ENCODE peak calls at places on chromosome 21, in six cellular contexts. One of them, this sample, is unnamed.

GRCh38 chr21:15010645-15011044 is 54.2 kb downstream of the NRIP1 start:
- DNase-seq in GM12891: no peak
- DNase-seq in HepG2: no peak
- DNase-seq in K562: no peak
- DNase-seq in GM12878: no peak
- DNase-seq in H1: no peak
- DNase-seq in this sample: no peak

GRCh38 chr21:29022141-29022540 is 2.3 kb upstream of the USP16 start:
- DNase-seq in GM12891: no peak
- DNase-seq in HepG2: peak
- DNase-seq in K562: no peak
- DNase-seq in GM12878: no peak
- DNase-seq in H1: no peak
- DNase-seq in this sample: no peak

GRCh38 chr21:17492415-17493168 is 20.3 kb upstream of the CXADR start:
- DNase-seq in GM12891: no peak
- DNase-seq in HepG2: peak
- DNase-seq in K562: no peak
- DNase-seq in GM12878: no peak
- DNase-seq in H1: no peak
- DNase-seq in this sample: no peak

GRCh38 chr21:36155603-36156338 is 853 bp upstream of the DOP1B start:
- DNase-seq in GM12891: no peak
- DNase-seq in HepG2: no peak
- DNase-seq in K562: no peak
- DNase-seq in GM12878: no peak
- DNase-seq in H1: no peak
- DNase-seq in this sample: no peak

GRCh38 chr21:38639782-38640750 is 141.8 kb upstream of the ERG start:
- DNase-seq in GM12891: no peak
- DNase-seq in HepG2: no peak
- DNase-seq in K562: no peak
- DNase-seq in GM12878: no peak
- DNase-seq in H1: no peak
- DNase-seq in this sample: no peak

GRCh38 chr21:36990508-36991205 is 15.8 kb upstream of the RIPPLY3 start:
- DNase-seq in GM12891: no peak
- DNase-seq in HepG2: no peak
- DNase-seq in K562: no peak
- DNase-seq in GM12878: no peak
- DNase-seq in H1: no peak
- DNase-seq in this sample: no peak

GRCh38 chr21:30497065-30497464 is at the start of gene KRTAP19-4:
- DNase-seq in GM12891: no peak
- DNase-seq in HepG2: no peak
- DNase-seq in K562: no peak
- DNase-seq in GM12878: no peak
- DNase-seq in H1: no peak
- DNase-seq in this sample: no peak

GRCh38 chr21:46194374-46195334 is 10.4 kb upstream of the SPATC1L start:
- DNase-seq in GM12891: no peak
- DNase-seq in HepG2: no peak
- DNase-seq in K562: no peak
- DNase-seq in GM12878: no peak
- DNase-seq in H1: no peak
- DNase-seq in this sample: no peak

GRCh38 chr21:45998871-45999580 is 17.5 kb downstream of the COL6A1 start:
- DNase-seq in GM12891: no peak
- DNase-seq in HepG2: no peak
- DNase-seq in K562: no peak
- DNase-seq in GM12878: no peak
- DNase-seq in H1: no peak
- DNase-seq in this sample: no peak

GRCh38 chr21:46093668-46094400 is 4.1 kb upstream of the COL6A2 start:
- DNase-seq in GM12891: no peak
- DNase-seq in HepG2: no peak
- DNase-seq in K562: no peak
- DNase-seq in GM12878: no peak
- DNase-seq in H1: no peak
- DNase-seq in this sample: no peak

DNA sequence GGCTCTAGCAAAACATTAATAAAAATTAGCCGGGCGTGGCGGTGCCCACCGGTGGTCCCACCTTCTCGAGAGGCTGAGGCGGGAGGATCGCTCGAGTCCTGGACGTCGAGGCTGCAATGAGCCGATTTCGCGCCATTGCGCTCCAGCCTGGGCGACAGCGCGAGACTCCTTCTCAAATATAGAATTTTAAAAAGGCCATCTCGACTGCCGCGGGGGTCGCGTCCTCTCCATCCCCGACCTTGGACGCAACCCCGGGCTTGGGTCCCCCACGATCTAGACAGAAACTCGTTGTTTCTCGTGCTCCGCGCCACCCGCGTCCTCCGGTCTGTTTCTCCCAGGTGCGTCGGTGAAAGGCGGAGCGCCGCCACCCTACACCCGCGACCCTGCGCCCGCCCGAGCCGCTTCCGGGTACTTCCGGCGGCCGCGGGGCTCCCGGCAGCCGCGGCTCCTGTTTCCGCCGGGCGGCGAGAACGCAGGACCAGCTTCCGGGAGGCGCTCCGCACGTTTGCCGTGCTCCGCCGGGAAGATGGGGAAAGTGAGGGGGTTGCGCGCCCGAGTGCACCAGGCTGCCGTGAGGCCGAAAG is at the start of gene SLX9:
- DNase-seq in GM12891: peak
- DNase-seq in HepG2: peak
- DNase-seq in K562: peak
- DNase-seq in GM12878: no peak
- DNase-seq in H1: no peak
- DNase-seq in this sample: peak
- TF ChIP-seq POLR2A in GM12891: peak
- TF ChIP-seq POLR2A in HepG2: peak
- TF ChIP-seq POLR2A in K562: peak
- TF ChIP-seq POLR2A in GM12878: peak
- TF ChIP-seq POLR2A in H1: no peak
- TF ChIP-seq POLR2A in this sample: peak

GRCh38 chr21:40425981-40426380 is 421.0 kb downstream of the DSCAM start:
- DNase-seq in GM12891: no peak
- DNase-seq in HepG2: no peak
- DNase-seq in K562: no peak
- DNase-seq in GM12878: no peak
- DNase-seq in H1: no peak
- DNase-seq in this sample: no peak
- TF ChIP-seq TAF1 in GM12891: no peak
- TF ChIP-seq TAF1 in HepG2: no peak
- TF ChIP-seq TAF1 in K562: no peak
- TF ChIP-seq TAF1 in GM12878: no peak
- TF ChIP-seq TAF1 in H1: no peak
- TF ChIP-seq TAF1 in this sample: no peak

GRCh38 chr21:41593051-41593783 is 85.3 kb upstream of the TMPRSS2 start:
- DNase-seq in GM12891: no peak
- DNase-seq in HepG2: no peak
- DNase-seq in K562: no peak
- DNase-seq in GM12878: no peak
- DNase-seq in H1: no peak
- DNase-seq in this sample: no peak
- TF ChIP-seq POLR2AphosphoS5 in GM12891: no peak
- TF ChIP-seq POLR2AphosphoS5 in HepG2: no peak
- TF ChIP-seq POLR2AphosphoS5 in K562: no peak
- TF ChIP-seq POLR2AphosphoS5 in GM12878: no peak
- TF ChIP-seq POLR2AphosphoS5 in H1: no peak
- TF ChIP-seq POLR2AphosphoS5 in this sample: no peak

GRCh38 chr21:33380483-33380998 is 22.7 kb upstream of the IFNGR2 start:
- DNase-seq in GM12891: no peak
- DNase-seq in HepG2: peak
- DNase-seq in K562: peak
- DNase-seq in GM12878: peak
- DNase-seq in H1: peak
- DNase-seq in this sample: peak
- TF ChIP-seq POLR2A in GM12891: peak
- TF ChIP-seq POLR2A in HepG2: no peak
- TF ChIP-seq POLR2A in K562: no peak
- TF ChIP-seq POLR2A in GM12878: peak
- TF ChIP-seq POLR2A in H1: no peak
- TF ChIP-seq POLR2A in this sample: peak

GRCh38 chr21:26501622-26502021 is 71.5 kb downstream of the CYYR1 start:
- DNase-seq in GM12891: no peak
- DNase-seq in HepG2: no peak
- DNase-seq in K562: no peak
- DNase-seq in GM12878: no peak
- DNase-seq in H1: no peak
- DNase-seq in this sample: no peak
- TF ChIP-seq TAF1 in GM12891: no peak
- TF ChIP-seq TAF1 in HepG2: no peak
- TF ChIP-seq TAF1 in K562: no peak
- TF ChIP-seq TAF1 in GM12878: no peak
- TF ChIP-seq TAF1 in H1: no peak
- TF ChIP-seq TAF1 in this sample: no peak

DNA sequence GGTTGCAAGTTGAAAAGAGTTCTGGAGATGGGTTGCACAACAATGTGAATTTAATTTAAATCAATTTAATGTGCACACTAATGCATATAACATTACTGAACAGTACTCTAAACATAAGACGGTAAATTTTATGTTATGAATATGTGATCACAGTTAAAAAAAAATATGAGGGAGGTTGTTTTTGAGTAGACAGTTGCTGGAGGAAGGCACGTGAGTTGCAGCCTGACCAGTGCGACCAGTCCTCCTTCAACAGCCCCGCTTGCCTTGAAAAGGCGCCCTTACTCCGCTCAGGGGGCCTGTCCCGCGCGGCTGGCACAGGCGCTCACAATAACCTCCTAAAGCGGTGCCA is 322 bp upstream of the OLIG1 start:
- DNase-seq in GM12891: no peak
- DNase-seq in HepG2: no peak
- DNase-seq in K562: no peak
- DNase-seq in GM12878: no peak
- DNase-seq in H1: no peak
- DNase-seq in this sample: no peak
- TF ChIP-seq POLR2AphosphoS5 in GM12891: no peak
- TF ChIP-seq POLR2AphosphoS5 in HepG2: no peak
- TF ChIP-seq POLR2AphosphoS5 in K562: no peak
- TF ChIP-seq POLR2AphosphoS5 in GM12878: no peak
- TF ChIP-seq POLR2AphosphoS5 in H1: no peak
- TF ChIP-seq POLR2AphosphoS5 in this sample: no peak

GRCh38 chr21:44801468-44802395 is at the start of gene UBE2G2:
- DNase-seq in GM12891: peak
- DNase-seq in HepG2: peak
- DNase-seq in K562: peak
- DNase-seq in GM12878: no peak
- DNase-seq in H1: no peak
- DNase-seq in this sample: peak
- TF ChIP-seq POLR2A in GM12891: peak
- TF ChIP-seq POLR2A in HepG2: peak
- TF ChIP-seq POLR2A in K562: peak
- TF ChIP-seq POLR2A in GM12878: peak
- TF ChIP-seq POLR2A in H1: no peak
- TF ChIP-seq POLR2A in this sample: peak

DNA sequence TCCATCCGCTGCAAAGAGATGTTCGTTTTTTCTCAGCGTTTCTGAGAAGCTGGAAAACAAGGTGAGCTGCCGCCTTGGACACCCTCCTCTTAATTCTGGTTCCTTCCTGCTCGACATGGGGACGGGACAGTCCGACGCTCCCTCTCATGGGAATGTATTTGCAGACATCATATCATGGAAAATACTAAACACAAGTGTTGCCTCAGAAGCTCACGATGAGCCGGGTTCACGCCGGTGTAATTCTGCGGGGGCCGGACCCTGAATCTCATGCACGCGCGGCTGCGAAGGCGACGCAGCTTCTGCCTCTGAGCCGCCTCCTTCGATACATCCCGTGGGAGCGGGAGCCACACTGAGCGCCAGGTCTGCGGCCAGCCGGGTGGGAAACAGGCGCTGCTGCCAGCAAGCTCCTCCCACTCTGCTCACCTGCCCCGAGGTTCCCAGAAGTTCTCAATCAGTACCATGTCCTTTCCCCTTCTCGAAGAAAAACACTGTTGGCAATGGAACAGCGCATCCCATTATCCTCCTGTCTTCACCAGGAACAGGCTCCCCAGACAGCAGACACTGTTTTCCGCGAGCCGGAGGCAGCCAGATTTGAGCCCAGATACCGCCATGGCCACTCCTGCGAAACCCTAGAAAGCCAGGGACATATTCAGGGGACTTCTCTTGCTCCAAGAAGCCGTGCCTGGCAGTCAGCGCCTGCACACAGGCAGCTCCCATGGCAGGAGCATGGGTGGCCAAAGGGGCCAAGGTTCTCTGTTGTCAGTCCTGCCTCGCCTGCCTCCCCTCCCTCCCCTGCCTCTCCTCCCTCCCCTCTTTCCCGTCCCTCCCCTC is 98.0 kb downstream of the WDR4 start:
- DNase-seq in GM12891: no peak
- DNase-seq in HepG2: peak
- DNase-seq in K562: no peak
- DNase-seq in GM12878: no peak
- DNase-seq in H1: no peak
- DNase-seq in this sample: no peak
- TF ChIP-seq TAF1 in GM12891: no peak
- TF ChIP-seq TAF1 in HepG2: no peak
- TF ChIP-seq TAF1 in K562: no peak
- TF ChIP-seq TAF1 in GM12878: no peak
- TF ChIP-seq TAF1 in H1: peak
- TF ChIP-seq TAF1 in this sample: no peak

DNA sequence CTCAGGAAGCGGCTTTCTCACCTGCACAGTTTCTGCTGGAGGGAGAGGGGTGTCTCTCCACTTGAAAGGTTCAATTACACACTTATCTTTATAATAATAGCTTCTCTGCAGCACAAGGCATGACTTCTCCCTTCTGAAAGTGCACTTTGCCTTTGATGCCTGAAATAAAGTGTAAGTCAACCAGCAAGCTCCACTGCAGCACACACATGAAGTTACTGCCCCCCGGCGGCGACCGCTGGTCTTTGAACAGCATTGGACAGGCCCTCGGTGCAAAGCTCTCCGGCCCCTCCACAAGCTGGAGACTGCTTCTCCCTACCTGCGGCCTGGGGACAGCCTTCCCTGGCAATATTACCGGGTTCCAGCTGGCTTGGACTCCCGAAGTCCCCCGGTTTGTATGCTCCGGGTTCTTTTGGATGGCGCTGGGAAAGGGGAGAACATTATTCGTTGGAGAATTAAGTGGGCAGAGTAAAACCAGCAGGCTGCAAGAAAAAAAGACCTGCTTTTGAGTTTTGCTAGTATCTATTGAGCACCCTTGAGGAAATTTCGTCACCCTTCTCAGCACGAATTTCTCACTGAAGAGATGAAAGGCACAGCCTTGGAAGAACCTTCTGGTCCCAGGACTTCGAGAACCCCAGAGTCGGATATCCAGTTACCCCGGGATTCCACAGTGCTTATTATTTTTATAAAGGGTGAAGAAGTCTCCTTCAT is 11.8 kb downstream of the RCAN1 start:
- DNase-seq in GM12891: peak
- DNase-seq in HepG2: peak
- DNase-seq in K562: peak
- DNase-seq in GM12878: no peak
- DNase-seq in H1: peak
- DNase-seq in this sample: no peak
- TF ChIP-seq POLR2AphosphoS5 in GM12891: no peak
- TF ChIP-seq POLR2AphosphoS5 in HepG2: no peak
- TF ChIP-seq POLR2AphosphoS5 in K562: no peak
- TF ChIP-seq POLR2AphosphoS5 in GM12878: no peak
- TF ChIP-seq POLR2AphosphoS5 in H1: no peak
- TF ChIP-seq POLR2AphosphoS5 in this sample: no peak

This sample was measured in GM12892.